ENCODE peak calls at places on chromosome 6, in six cellular contexts. K is RWPE1; L is OCI-LY7; E is WERI-Rb-1; Q is aorta; Z is CD4-positive, alpha-beta T cell. M is an unnamed sample.

GRCh38 chr6:163985710-163986109 is 571.2 kb downstream of the QKI start:
- DNase-seq in K (no peak), L (no peak), E (no peak), Q (no peak), Z (no peak), M (no peak)

GRCh38 chr6:85464722-85465150 is 14.9 kb downstream of the NT5E start:
- DNase-seq in K (peak), L (no peak), E (no peak), Q (peak), Z (no peak), M (peak)

GRCh38 chr6:20215310-20215709 is 3.0 kb upstream of the MBOAT1 start:
- DNase-seq in K (no peak), L (no peak), E (no peak), Q (no peak), Z (no peak), M (no peak)

GRCh38 chr6:127515234-127515793 is 3.8 kb downstream of the MTCL3 start:
- DNase-seq in K (no peak), L (peak), E (peak), Q (no peak), Z (no peak), M (no peak)

GRCh38 chr6:139452176-139452876 is 77.9 kb upstream of the CITED2 start:
- DNase-seq in K (peak), L (no peak), E (no peak), Q (no peak), Z (no peak), M (peak)

GRCh38 chr6:85449818-85450577 is at the start of gene NT5E:
- DNase-seq in K (peak), L (no peak), E (peak), Q (peak), Z (no peak), M (peak)

GRCh38 chr6:29602564-29603361 is 17.8 kb downstream of the OR2H2 start:
- DNase-seq in K (peak), L (peak), E (peak), Q (no peak), Z (no peak), M (no peak)

GRCh38 chr6:15754035-15754705 is 91.3 kb upstream of the DTNBP1 start:
- DNase-seq in K (no peak), L (no peak), E (no peak), Q (no peak), Z (no peak), M (no peak)

GRCh38 chr6:9583946-9584345 is 830.9 kb downstream of the TFAP2A start:
- DNase-seq in K (no peak), L (no peak), E (no peak), Q (no peak), Z (no peak), M (peak)

GRCh38 chr6:76774750-76775396 is 688.4 kb downstream of the HTR1B start:
- DNase-seq in K (no peak), L (no peak), E (peak), Q (no peak), Z (no peak), M (peak)

GRCh38 chr6:12895721-12896120 is 179.2 kb downstream of the PHACTR1 start:
- DNase-seq in K (no peak), L (no peak), E (no peak), Q (no peak), Z (no peak), M (no peak)

GRCh38 chr6:4607793-4608192 is 168.4 kb upstream of the CDYL start:
- DNase-seq in K (no peak), L (no peak), E (no peak), Q (no peak), Z (no peak), M (no peak)

GRCh38 chr6:166950443-166950821 is 5.9 kb downstream of the RNASET2 start:
- DNase-seq in K (no peak), L (peak), E (no peak), Q (no peak), Z (no peak), M (no peak)

GRCh38 chr6:129644567-129645015 is 65.4 kb downstream of the ARHGAP18 start:
- DNase-seq in K (no peak), L (no peak), E (no peak), Q (no peak), Z (no peak), M (peak)

GRCh38 chr6:12993283-12993898 is 276.8 kb downstream of the PHACTR1 start:
- DNase-seq in K (no peak), L (no peak), E (no peak), Q (no peak), Z (no peak), M (no peak)

GRCh38 chr6:151674578-151674977 is 132.9 kb upstream of the ESR1 start:
- DNase-seq in K (no peak), L (no peak), E (no peak), Q (no peak), Z (no peak), M (no peak)

GRCh38 chr6:624979-625378 is 31.9 kb downstream of the HUS1B start:
- DNase-seq in K (peak), L (peak), E (no peak), Q (no peak), Z (no peak), M (peak)

GRCh38 chr6:4846387-4846786 is 70.2 kb downstream of the CDYL start:
- DNase-seq in K (no peak), L (no peak), E (no peak), Q (no peak), Z (no peak), M (no peak)

GRCh38 chr6:128519132-128519930 is 1.1 kb downstream of the PTPRK start:
- DNase-seq in K (peak), L (no peak), E (peak), Q (peak), Z (peak), M (peak)

GRCh38 chr6:13407709-13408695 is 79.4 kb downstream of the GFOD1 start:
- DNase-seq in K (peak), L (no peak), E (no peak), Q (no peak), Z (no peak), M (no peak)

GRCh38 chr6:132749111-132749510 is 8.6 kb downstream of the VNN2 start:
- DNase-seq in K (no peak), L (no peak), E (no peak), Q (no peak), Z (no peak), M (no peak)

GRCh38 chr6:27126046-27126814 is 121.3 kb upstream of the PRSS16 start:
- DNase-seq in K (no peak), L (no peak), E (no peak), Q (no peak), Z (no peak), M (no peak)

GRCh38 chr6:3701631-3702030 is 49.9 kb downstream of the PXDC1 start:
- DNase-seq in K (no peak), L (no peak), E (no peak), Q (no peak), Z (no peak), M (no peak)

GRCh38 chr6:125099211-125100017 is 54.2 kb upstream of the TPD52L1 start:
- DNase-seq in K (peak), L (no peak), E (peak), Q (peak), Z (peak), M (peak)

GRCh38 chr6:100657678-100658330 is 193.1 kb upstream of the SIM1 start:
- DNase-seq in K (no peak), L (peak), E (no peak), Q (no peak), Z (no peak), M (peak)

GRCh38 chr6:115570326-115570725 is 490.4 kb downstream of the FRK start:
- DNase-seq in K (no peak), L (no peak), E (no peak), Q (no peak), Z (no peak), M (no peak)

GRCh38 chr6:29723666-29724588 is 693 bp downstream of the HLA-F start:
- DNase-seq in K (peak), L (peak), E (peak), Q (peak), Z (peak), M (peak)

GRCh38 chr6:319177-320131 is 27.2 kb downstream of the DUSP22 start:
- DNase-seq in K (no peak), L (no peak), E (no peak), Q (no peak), Z (no peak), M (no peak)

GRCh38 chr6:33840064-33840926 is 36.5 kb upstream of the MLN start:
- DNase-seq in K (peak), L (no peak), E (peak), Q (no peak), Z (peak), M (peak)

GRCh38 chr6:131819507-131820228 is 11.8 kb downstream of the ENPP1 start:
- DNase-seq in K (no peak), L (no peak), E (no peak), Q (no peak), Z (no peak), M (no peak)

GRCh38 chr6:42294759-42295158 is 77.1 kb upstream of the MRPS10 start:
- DNase-seq in K (peak), L (no peak), E (no peak), Q (no peak), Z (no peak), M (peak)

GRCh38 chr6:34517966-34518365 is 38.2 kb downstream of the SPDEF start:
- DNase-seq in K (no peak), L (no peak), E (no peak), Q (peak), Z (no peak), M (no peak)

GRCh38 chr6:3568396-3569082 is 111.7 kb upstream of the SLC22A23 start:
- DNase-seq in K (no peak), L (no peak), E (peak), Q (no peak), Z (no peak), M (no peak)

GRCh38 chr6:111764238-111765182 is 108.7 kb downstream of the FYN start:
- DNase-seq in K (no peak), L (peak), E (no peak), Q (no peak), Z (peak), M (no peak)

GRCh38 chr6:2943564-2943955 is 27.8 kb downstream of the SERPINB6 start:
- DNase-seq in K (no peak), L (no peak), E (no peak), Q (no peak), Z (no peak), M (no peak)

GRCh38 chr6:19986691-19987438 is 149.7 kb downstream of the ID4 start:
- DNase-seq in K (no peak), L (no peak), E (no peak), Q (no peak), Z (no peak), M (no peak)

GRCh38 chr6:159646731-159647130 is 46.3 kb downstream of the SOD2 start:
- DNase-seq in K (no peak), L (no peak), E (no peak), Q (no peak), Z (no peak), M (no peak)

GRCh38 chr6:56916849-56917551 is 37.9 kb upstream of the BEND6 start:
- DNase-seq in K (no peak), L (no peak), E (no peak), Q (no peak), Z (no peak), M (no peak)

GRCh38 chr6:2157441-2158127 is 87.8 kb downstream of the GMDS start:
- DNase-seq in K (peak), L (no peak), E (no peak), Q (no peak), Z (no peak), M (peak)

DNA sequence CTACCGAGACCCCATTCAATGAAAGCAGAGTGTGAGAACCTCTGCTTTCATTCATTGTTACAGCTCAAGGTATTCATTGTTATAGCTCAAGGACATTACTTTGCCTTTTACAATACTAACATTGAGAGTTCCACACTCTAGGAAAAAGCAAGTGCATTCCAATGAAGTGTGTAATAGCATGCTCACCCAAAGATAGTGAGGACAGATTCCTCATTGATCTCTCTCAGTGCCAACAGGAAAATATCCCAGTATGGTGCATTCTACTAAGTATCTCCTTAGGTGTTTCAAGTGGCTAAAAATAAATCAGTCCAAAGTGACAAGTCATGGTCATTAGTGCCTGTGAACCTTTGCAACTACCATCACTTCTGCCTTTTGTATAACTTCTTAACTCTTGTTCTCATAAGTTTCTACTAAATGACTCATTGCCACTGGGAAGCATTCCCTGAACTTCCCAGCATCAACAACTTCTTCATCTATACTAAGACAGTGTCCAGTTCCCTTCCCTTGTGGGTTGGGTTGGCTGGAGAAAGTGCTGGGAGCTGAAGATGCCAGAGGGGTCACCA is 140.7 kb upstream of the STXBP5 start:
- DNase-seq in K (peak), L (no peak), E (no peak), Q (no peak), Z (no peak), M (peak)
- H3K27ac ChIP-seq in K (no peak), L (no peak), E (no peak), Q (no peak), Z (no peak), M (no peak)

GRCh38 chr6:136757150-136757549 is 35.1 kb downstream of the MAP3K5 start:
- DNase-seq in K (no peak), L (no peak), E (no peak), Q (no peak), Z (no peak), M (no peak)
- H3K27ac ChIP-seq in K (no peak), L (no peak), E (no peak), Q (no peak), Z (no peak), M (no peak)

DNA sequence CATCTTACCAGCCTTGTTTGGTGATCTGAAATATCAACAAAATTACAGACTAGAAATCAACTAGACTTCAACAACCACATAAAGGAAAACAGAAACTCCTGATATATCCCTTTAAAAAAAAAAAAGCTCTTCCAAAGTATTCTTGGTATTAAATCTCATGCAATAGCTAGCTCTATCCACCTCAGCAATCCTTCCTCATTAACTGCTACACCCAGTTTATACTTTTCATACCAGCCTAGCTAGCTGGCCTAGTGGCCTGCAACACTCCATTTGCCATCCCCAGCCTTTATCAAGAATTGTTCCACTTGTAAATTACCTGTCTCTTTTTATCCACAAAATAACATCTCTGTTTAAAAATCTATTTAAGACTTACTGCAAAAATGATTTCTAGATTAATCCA is 69.0 kb downstream of the BACH2 start:
- DNase-seq in K (no peak), L (no peak), E (no peak), Q (no peak), Z (no peak), M (no peak)
- H3K27ac ChIP-seq in K (no peak), L (no peak), E (no peak), Q (no peak), Z (no peak), M (no peak)

GRCh38 chr6:136745300-136745699 is 47.0 kb downstream of the MAP3K5 start:
- DNase-seq in K (no peak), L (no peak), E (no peak), Q (no peak), Z (no peak), M (no peak)
- H3K27ac ChIP-seq in K (no peak), L (no peak), E (no peak), Q (no peak), Z (no peak), M (no peak)

GRCh38 chr6:31205638-31206037 is 35.2 kb upstream of the POU5F1 start:
- DNase-seq in K (no peak), L (no peak), E (no peak), Q (no peak), Z (no peak), M (no peak)
- H3K27ac ChIP-seq in K (no peak), L (peak), E (no peak), Q (no peak), Z (no peak), M (no peak)

DNA sequence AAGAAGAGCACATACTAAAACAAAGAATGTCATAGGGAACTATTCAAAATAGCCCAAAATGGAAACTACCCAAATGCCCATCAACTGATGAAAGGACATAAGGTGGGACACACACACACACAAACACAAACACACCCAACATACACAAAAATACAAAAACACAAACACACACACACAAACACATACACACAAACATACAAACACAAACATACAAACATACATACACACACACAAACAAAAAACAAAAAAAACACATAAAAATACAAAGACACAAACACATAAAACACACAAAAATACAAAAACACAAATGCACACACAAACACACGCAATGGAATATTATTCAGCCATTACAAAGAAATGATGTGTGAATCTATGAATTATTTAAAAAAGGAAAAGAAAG is 203.6 kb downstream of the ERMARD start:
- DNase-seq in K (no peak), L (no peak), E (no peak), Q (no peak), Z (no peak), M (no peak)
- H3K27ac ChIP-seq in K (no peak), L (no peak), E (no peak), Q (no peak), Z (no peak), M (no peak)

GRCh38 chr6:7505196-7505699 is 36.2 kb upstream of the DSP start:
- DNase-seq in K (peak), L (no peak), E (no peak), Q (no peak), Z (no peak), M (peak)
- H3K27ac ChIP-seq in K (peak), L (no peak), E (no peak), Q (no peak), Z (no peak), M (no peak)

DNA sequence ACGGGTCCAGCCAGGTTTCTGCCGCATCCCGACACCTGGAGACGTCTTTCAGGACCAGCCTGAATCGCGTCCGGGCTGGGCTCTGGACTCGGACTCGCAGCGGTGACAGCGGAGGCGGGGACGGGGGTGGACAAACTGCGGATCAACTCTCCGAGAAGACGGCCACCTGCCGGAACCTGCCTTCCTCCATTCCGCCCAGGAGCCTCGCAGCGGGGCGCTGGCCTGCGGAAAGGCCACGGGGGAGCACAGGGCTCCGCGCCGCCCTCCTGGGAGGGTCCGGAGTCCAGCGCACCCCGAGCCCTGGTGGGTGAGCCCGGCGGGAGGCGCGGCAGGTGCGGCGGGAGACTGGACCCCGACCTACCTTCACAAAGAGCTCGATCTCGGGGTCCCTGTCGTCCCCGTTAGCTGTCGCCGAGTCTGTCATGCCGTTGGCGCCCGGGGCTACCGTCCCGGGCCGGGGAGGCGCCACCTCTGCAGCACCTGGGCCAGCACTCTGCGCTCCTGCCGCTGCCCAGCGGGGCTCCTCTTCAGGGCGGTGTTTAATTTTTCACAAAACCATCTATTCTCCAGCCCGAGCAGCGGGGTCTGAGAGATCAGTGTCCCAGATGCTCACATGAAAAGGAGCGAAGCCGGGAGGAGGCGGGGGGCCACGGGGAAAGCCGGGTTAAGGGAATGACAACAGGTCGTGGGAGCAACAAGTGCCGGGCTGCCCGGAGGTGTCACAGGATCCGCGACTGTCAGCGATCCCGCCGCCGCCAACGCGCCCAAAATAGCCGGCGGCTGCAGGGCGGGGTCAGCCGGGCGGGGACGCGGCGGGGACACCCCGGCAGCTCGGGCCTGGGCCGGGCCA is at the start of gene CLIC5:
- DNase-seq in K (no peak), L (no peak), E (peak), Q (peak), Z (peak), M (no peak)
- H3K27ac ChIP-seq in K (no peak), L (no peak), E (no peak), Q (no peak), Z (peak), M (no peak)

GRCh38 chr6:143059616-143060353 is 904 bp upstream of the AIG1 start:
- DNase-seq in K (peak), L (peak), E (no peak), Q (no peak), Z (peak), M (peak)
- H3K27ac ChIP-seq in K (peak), L (no peak), E (peak), Q (peak), Z (peak), M (peak)

M was measured in endothelial cell of umbilical vein.